ENCODE peak calls at places on chromosomes 12 and 14, in six cellular contexts. One of them, this sample, is unnamed.
A peak's percentile ranks its signal among the peaks of the same experiment; 100 is the strongest.

GRCh38 chr12:93785262-93786010 is 108.3 kb downstream of the CRADD start:
- DNase-seq in sigmoid colon: peak; percentile 82
- DNase-seq in heart left ventricle: peak; percentile 43
- DNase-seq in body of pancreas: peak; percentile 25
- DNase-seq in Peyer's patch: no peak
- DNase-seq in endothelial cell of umbilical vein: peak; percentile 90
- DNase-seq in this sample: peak; percentile 48

GRCh38 chr12:109267361-109267760 is 41.7 kb downstream of the FOXN4 start:
- DNase-seq in sigmoid colon: peak; percentile 49
- DNase-seq in heart left ventricle: no peak
- DNase-seq in body of pancreas: no peak
- DNase-seq in Peyer's patch: no peak
- DNase-seq in endothelial cell of umbilical vein: no peak
- DNase-seq in this sample: peak; percentile 22

GRCh38 chr12:12686472-12686871 is 9.5 kb downstream of the GPR19 start:
- DNase-seq in sigmoid colon: no peak
- DNase-seq in heart left ventricle: no peak
- DNase-seq in body of pancreas: no peak
- DNase-seq in Peyer's patch: no peak
- DNase-seq in endothelial cell of umbilical vein: no peak
- DNase-seq in this sample: no peak

GRCh38 chr12:112116232-112117060 is 7.9 kb upstream of the NAA25 start:
- DNase-seq in sigmoid colon: peak; percentile 70
- DNase-seq in heart left ventricle: peak; percentile 86
- DNase-seq in body of pancreas: peak; percentile 85
- DNase-seq in Peyer's patch: peak; percentile 64
- DNase-seq in endothelial cell of umbilical vein: peak; percentile 82
- DNase-seq in this sample: peak; percentile 36

GRCh38 chr12:110310754-110311153 is 29.7 kb downstream of the ATP2A2 start:
- DNase-seq in sigmoid colon: no peak
- DNase-seq in heart left ventricle: no peak
- DNase-seq in body of pancreas: no peak
- DNase-seq in Peyer's patch: no peak
- DNase-seq in endothelial cell of umbilical vein: no peak
- DNase-seq in this sample: no peak

GRCh38 chr12:94172031-94172430 is 23.7 kb downstream of the PLXNC1 start:
- DNase-seq in sigmoid colon: no peak
- DNase-seq in heart left ventricle: no peak
- DNase-seq in body of pancreas: no peak
- DNase-seq in Peyer's patch: no peak
- DNase-seq in endothelial cell of umbilical vein: no peak
- DNase-seq in this sample: no peak

GRCh38 chr12:32140867-32141266 is 34.2 kb downstream of the BICD1 start:
- DNase-seq in sigmoid colon: no peak
- DNase-seq in heart left ventricle: no peak
- DNase-seq in body of pancreas: no peak
- DNase-seq in Peyer's patch: no peak
- DNase-seq in endothelial cell of umbilical vein: no peak
- DNase-seq in this sample: no peak

GRCh38 chr12:103887738-103888137 is 42.5 kb upstream of the HSP90B1 start:
- DNase-seq in sigmoid colon: no peak
- DNase-seq in heart left ventricle: no peak
- DNase-seq in body of pancreas: no peak
- DNase-seq in Peyer's patch: no peak
- DNase-seq in endothelial cell of umbilical vein: no peak
- DNase-seq in this sample: no peak

GRCh38 chr12:53103860-53104305 is 597 bp downstream of the SOAT2 start:
- DNase-seq in sigmoid colon: no peak
- DNase-seq in heart left ventricle: no peak
- DNase-seq in body of pancreas: no peak
- DNase-seq in Peyer's patch: no peak
- DNase-seq in endothelial cell of umbilical vein: no peak
- DNase-seq in this sample: no peak

GRCh38 chr12:121755591-121755990 is 37.9 kb downstream of the RHOF start:
- DNase-seq in sigmoid colon: no peak
- DNase-seq in heart left ventricle: no peak
- DNase-seq in body of pancreas: no peak
- DNase-seq in Peyer's patch: no peak
- DNase-seq in endothelial cell of umbilical vein: no peak
- DNase-seq in this sample: no peak

GRCh38 chr12:2691340-2692111 is 103.2 kb upstream of the FKBP4 start:
- DNase-seq in sigmoid colon: no peak
- DNase-seq in heart left ventricle: no peak
- DNase-seq in body of pancreas: peak; percentile 29
- DNase-seq in Peyer's patch: peak; percentile 58
- DNase-seq in endothelial cell of umbilical vein: no peak
- DNase-seq in this sample: no peak

GRCh38 chr12:127728285-127728684 is 538.7 kb upstream of the TMEM132C start:
- DNase-seq in sigmoid colon: no peak
- DNase-seq in heart left ventricle: no peak
- DNase-seq in body of pancreas: no peak
- DNase-seq in Peyer's patch: no peak
- DNase-seq in endothelial cell of umbilical vein: no peak
- DNase-seq in this sample: no peak

GRCh38 chr12:94941440-94941862 is 62.0 kb downstream of the NDUFA12 start:
- DNase-seq in sigmoid colon: no peak
- DNase-seq in heart left ventricle: peak; percentile 65
- DNase-seq in body of pancreas: peak; percentile 26
- DNase-seq in Peyer's patch: no peak
- DNase-seq in endothelial cell of umbilical vein: peak; percentile 84
- DNase-seq in this sample: peak; percentile 50

GRCh38 chr12:2453076-2453806 is 341.5 kb upstream of the FKBP4 start:
- DNase-seq in sigmoid colon: peak; percentile 3
- DNase-seq in heart left ventricle: no peak
- DNase-seq in body of pancreas: no peak
- DNase-seq in Peyer's patch: no peak
- DNase-seq in endothelial cell of umbilical vein: no peak
- DNase-seq in this sample: no peak

GRCh38 chr14:39491134-39491541 is 58.9 kb upstream of the FBXO33 start:
- DNase-seq in sigmoid colon: no peak
- DNase-seq in heart left ventricle: no peak
- DNase-seq in body of pancreas: no peak
- DNase-seq in Peyer's patch: no peak
- DNase-seq in endothelial cell of umbilical vein: peak; percentile 24
- DNase-seq in this sample: no peak

GRCh38 chr14:75123991-75124390 is 2.9 kb downstream of the NEK9 start:
- DNase-seq in sigmoid colon: no peak
- DNase-seq in heart left ventricle: no peak
- DNase-seq in body of pancreas: no peak
- DNase-seq in Peyer's patch: no peak
- DNase-seq in endothelial cell of umbilical vein: peak; percentile 90
- DNase-seq in this sample: peak; percentile 26

GRCh38 chr12:124392991-124393790 is 98.3 kb downstream of the RFLNA start:
- DNase-seq in sigmoid colon: peak; percentile 96
- DNase-seq in heart left ventricle: peak; percentile 95
- DNase-seq in body of pancreas: peak; percentile 93
- DNase-seq in Peyer's patch: peak; percentile 85
- DNase-seq in endothelial cell of umbilical vein: peak; percentile 81
- DNase-seq in this sample: peak; percentile 87

GRCh38 chr14:76919811-76920571 is 93.8 kb downstream of the LRRC74A start:
- DNase-seq in sigmoid colon: peak; percentile 73
- DNase-seq in heart left ventricle: peak; percentile 59
- DNase-seq in body of pancreas: peak; percentile 73
- DNase-seq in Peyer's patch: no peak
- DNase-seq in endothelial cell of umbilical vein: peak; percentile 72
- DNase-seq in this sample: peak; percentile 47

GRCh38 chr12:52916225-52916624 is 11.3 kb upstream of the KRT8 start:
- DNase-seq in sigmoid colon: no peak
- DNase-seq in heart left ventricle: no peak
- DNase-seq in body of pancreas: peak; percentile 41
- DNase-seq in Peyer's patch: peak; percentile 75
- DNase-seq in endothelial cell of umbilical vein: no peak
- DNase-seq in this sample: no peak

GRCh38 chr12:94969424-94969823 is 34.1 kb downstream of the NDUFA12 start:
- DNase-seq in sigmoid colon: no peak
- DNase-seq in heart left ventricle: no peak
- DNase-seq in body of pancreas: no peak
- DNase-seq in Peyer's patch: no peak
- DNase-seq in endothelial cell of umbilical vein: no peak
- DNase-seq in this sample: no peak

GRCh38 chr14:96698846-96699543 is 98.2 kb upstream of the VRK1 start:
- DNase-seq in sigmoid colon: no peak
- DNase-seq in heart left ventricle: no peak
- DNase-seq in body of pancreas: no peak
- DNase-seq in Peyer's patch: no peak
- DNase-seq in endothelial cell of umbilical vein: no peak
- DNase-seq in this sample: no peak

GRCh38 chr14:21204167-21205025 is 48.5 kb upstream of the OR5AU1 start:
- DNase-seq in sigmoid colon: no peak
- DNase-seq in heart left ventricle: no peak
- DNase-seq in body of pancreas: no peak
- DNase-seq in Peyer's patch: no peak
- DNase-seq in endothelial cell of umbilical vein: no peak
- DNase-seq in this sample: no peak
- TF ChIP-seq POLR2A in sigmoid colon: no peak
- TF ChIP-seq POLR2A in heart left ventricle: no peak
- TF ChIP-seq POLR2A in body of pancreas: no peak
- TF ChIP-seq POLR2A in Peyer's patch: no peak
- TF ChIP-seq POLR2A in endothelial cell of umbilical vein: no peak
- TF ChIP-seq POLR2A in this sample: no peak

DNA sequence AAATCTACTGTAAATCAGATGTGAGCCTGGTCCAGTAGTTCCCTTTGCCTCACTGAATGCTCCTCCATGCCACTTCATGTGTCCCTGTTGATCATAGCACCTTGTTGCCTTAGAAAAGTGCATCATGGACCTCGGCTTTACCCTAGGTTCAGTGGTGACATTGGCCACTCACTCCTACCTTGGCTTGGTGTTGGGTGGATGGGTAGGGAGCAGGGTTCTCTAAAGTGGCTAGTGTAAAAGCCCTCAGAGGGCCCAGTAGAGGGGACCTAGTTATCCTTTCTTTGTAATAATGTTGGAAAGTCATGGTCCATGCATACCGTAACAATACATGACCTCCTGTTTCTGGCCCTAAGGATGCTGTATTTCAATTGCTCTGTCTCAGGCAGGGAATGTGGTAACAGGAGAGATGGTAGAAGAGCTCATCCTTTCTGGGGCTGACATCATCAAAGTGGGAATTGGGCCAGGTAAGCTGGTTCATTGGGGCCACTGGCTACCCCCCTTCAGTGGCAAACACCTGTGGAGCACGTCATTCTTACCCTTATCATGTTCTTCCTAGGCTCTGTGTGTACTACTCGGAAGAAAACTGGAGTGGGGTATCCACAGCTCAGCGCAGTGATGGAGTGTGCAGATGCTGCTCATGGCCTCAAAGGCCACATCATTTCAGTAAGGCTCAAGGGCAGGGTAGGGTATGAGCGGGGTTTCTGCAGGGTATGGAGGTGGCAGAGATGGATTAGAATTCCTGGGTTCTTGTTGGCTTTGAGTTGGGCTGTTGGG is 4.1 kb downstream of the GMPR2 start:
- DNase-seq in sigmoid colon: no peak
- DNase-seq in heart left ventricle: no peak
- DNase-seq in body of pancreas: no peak
- DNase-seq in Peyer's patch: no peak
- DNase-seq in endothelial cell of umbilical vein: no peak
- DNase-seq in this sample: no peak
- TF ChIP-seq POLR2A in sigmoid colon: no peak
- TF ChIP-seq POLR2A in heart left ventricle: no peak
- TF ChIP-seq POLR2A in body of pancreas: no peak
- TF ChIP-seq POLR2A in Peyer's patch: no peak
- TF ChIP-seq POLR2A in endothelial cell of umbilical vein: no peak
- TF ChIP-seq POLR2A in this sample: no peak

GRCh38 chr14:23056257-23056955 is 914 bp downstream of the CDH24 start:
- DNase-seq in sigmoid colon: peak; percentile 80
- DNase-seq in heart left ventricle: peak; percentile 75
- DNase-seq in body of pancreas: peak; percentile 81
- DNase-seq in Peyer's patch: peak; percentile 78
- DNase-seq in endothelial cell of umbilical vein: peak; percentile 76
- DNase-seq in this sample: peak; percentile 52

GRCh38 chr14:23056956-23057756 is at the start of gene CDH24:
- DNase-seq in sigmoid colon: peak; percentile 86
- DNase-seq in heart left ventricle: peak; percentile 76
- DNase-seq in body of pancreas: peak; percentile 82
- DNase-seq in Peyer's patch: peak; percentile 86
- DNase-seq in endothelial cell of umbilical vein: peak; percentile 62
- DNase-seq in this sample: no peak

GRCh38 chr14:23055621-23056256 is 1.6 kb downstream of the CDH24 start:
- DNase-seq in sigmoid colon: no peak
- DNase-seq in heart left ventricle: peak; percentile 60
- DNase-seq in body of pancreas: peak; percentile 35
- DNase-seq in Peyer's patch: peak; percentile 37
- DNase-seq in endothelial cell of umbilical vein: no peak
- DNase-seq in this sample: no peak

GRCh38 chr14:23058654-23059504 is 1.6 kb upstream of the CDH24 start:
- DNase-seq in sigmoid colon: no peak
- DNase-seq in heart left ventricle: no peak
- DNase-seq in body of pancreas: no peak
- DNase-seq in Peyer's patch: peak; percentile 48
- DNase-seq in endothelial cell of umbilical vein: no peak
- DNase-seq in this sample: no peak

GRCh38 chr14:23057757-23058653 is 685 bp upstream of the CDH24 start:
- DNase-seq in sigmoid colon: peak; percentile 94
- DNase-seq in heart left ventricle: peak; percentile 88
- DNase-seq in body of pancreas: peak; percentile 89
- DNase-seq in Peyer's patch: peak; percentile 93
- DNase-seq in endothelial cell of umbilical vein: peak; percentile 87
- DNase-seq in this sample: peak; percentile 75
- TF ChIP-seq POLR2A in sigmoid colon: no peak
- TF ChIP-seq POLR2A in heart left ventricle: no peak
- TF ChIP-seq POLR2A in body of pancreas: no peak
- TF ChIP-seq POLR2A in Peyer's patch: peak; percentile 22
- TF ChIP-seq POLR2A in endothelial cell of umbilical vein: peak; percentile 33
- TF ChIP-seq POLR2A in this sample: no peak

GRCh38 chr14:106203438-106203837 is 677.1 kb downstream of the TMEM121 start:
- DNase-seq in sigmoid colon: no peak
- DNase-seq in heart left ventricle: no peak
- DNase-seq in body of pancreas: no peak
- DNase-seq in Peyer's patch: no peak
- DNase-seq in endothelial cell of umbilical vein: no peak
- DNase-seq in this sample: no peak

GRCh38 chr14:106207316-106207715 is 680.9 kb downstream of the TMEM121 start:
- DNase-seq in sigmoid colon: no peak
- DNase-seq in heart left ventricle: no peak
- DNase-seq in body of pancreas: no peak
- DNase-seq in Peyer's patch: no peak
- DNase-seq in endothelial cell of umbilical vein: no peak
- DNase-seq in this sample: no peak

GRCh38 chr14:106201376-106201775 is 675.0 kb downstream of the TMEM121 start:
- DNase-seq in sigmoid colon: no peak
- DNase-seq in heart left ventricle: no peak
- DNase-seq in body of pancreas: no peak
- DNase-seq in Peyer's patch: no peak
- DNase-seq in endothelial cell of umbilical vein: no peak
- DNase-seq in this sample: no peak

GRCh38 chr14:106200539-106201310 is 674.3 kb downstream of the TMEM121 start:
- DNase-seq in sigmoid colon: no peak
- DNase-seq in heart left ventricle: no peak
- DNase-seq in body of pancreas: no peak
- DNase-seq in Peyer's patch: no peak
- DNase-seq in endothelial cell of umbilical vein: no peak
- DNase-seq in this sample: no peak

DNA sequence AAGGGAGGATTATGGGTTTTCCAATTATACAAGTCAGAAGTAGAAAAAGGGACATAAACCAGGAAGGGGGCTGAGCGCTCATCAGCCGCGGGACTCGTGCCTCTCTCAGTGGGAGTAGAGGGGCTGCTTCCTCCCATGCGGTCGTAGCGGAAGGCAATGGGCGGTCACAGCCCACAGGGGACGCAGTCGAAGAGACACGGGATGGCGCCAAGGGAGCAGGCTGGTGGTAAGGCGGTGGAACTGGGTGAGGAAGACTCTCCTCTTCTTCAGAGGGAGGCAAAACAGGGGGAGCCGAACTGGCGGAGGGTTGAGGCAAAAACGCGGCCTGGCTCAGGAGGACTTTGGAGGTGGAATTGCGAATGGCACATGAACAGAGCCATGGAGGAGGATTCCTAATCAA is 677.7 kb downstream of the TMEM121 start:
- DNase-seq in sigmoid colon: no peak
- DNase-seq in heart left ventricle: no peak
- DNase-seq in body of pancreas: no peak
- DNase-seq in Peyer's patch: no peak
- DNase-seq in endothelial cell of umbilical vein: no peak
- DNase-seq in this sample: no peak
- TF ChIP-seq POLR2A in sigmoid colon: no peak
- TF ChIP-seq POLR2A in heart left ventricle: no peak
- TF ChIP-seq POLR2A in body of pancreas: no peak
- TF ChIP-seq POLR2A in Peyer's patch: no peak
- TF ChIP-seq POLR2A in endothelial cell of umbilical vein: no peak
- TF ChIP-seq POLR2A in this sample: no peak

This sample was measured in gastrocnemius medialis.